ENCODE peak calls at places on chromosomes 6 and 20, in nine cellular contexts. E is cardiac fibroblast, K is fibroblast of lung, S is GM12865, C is AG04450, D is H1, R is astrocyte, Q is epithelial cell of esophagus, T is A549. Y is an unnamed sample.

GRCh38 chr6:105162377-105162776 is 17.4 kb downstream of the POPDC3 start:
- DNase-seq in R (no peak), Q (no peak), E (no peak), K (no peak), S (no peak), D (no peak), C (no peak), T (no peak), Y (no peak)

GRCh38 chr6:15739867-15740266 is 77.0 kb upstream of the DTNBP1 start:
- DNase-seq in T (no peak), Q (no peak), E (no peak), R (no peak), C (no peak), D (no peak), K (no peak), S (no peak), Y (no peak)

GRCh38 chr20:31497838-31498540 is 16.3 kb upstream of the HM13 start:
- DNase-seq in S (peak; percentile 20), D (no peak), Q (no peak), K (peak; percentile 32), E (peak; percentile 78), R (peak; percentile 23), C (no peak), T (no peak), Y (peak; percentile 12)

GRCh38 chr6:169912266-169913095 is 161.1 kb downstream of the ERMARD start:
- DNase-seq in D (no peak), R (no peak), S (no peak), C (no peak), Q (peak; percentile 5), K (no peak), T (no peak), E (peak; percentile 2), Y (no peak)

GRCh38 chr6:85726206-85726605 is 83.5 kb upstream of the SYNCRIP start:
- DNase-seq in D (no peak), K (peak; percentile 7), Q (no peak), T (no peak), S (no peak), C (no peak), E (no peak), R (no peak), Y (no peak)

GRCh38 chr6:105087571-105088211 is 92.1 kb downstream of the POPDC3 start:
- DNase-seq in D (no peak), K (peak; percentile 79), S (peak; percentile 63), E (peak; percentile 77), C (peak; percentile 42), T (peak; percentile 8), Q (peak; percentile 71), R (peak; percentile 24), Y (no peak)

GRCh38 chr6:70956451-70957283 is at the start of gene B3GAT2:
- DNase-seq in D (no peak), C (no peak), K (peak; percentile 21), E (peak; percentile 43), Q (peak; percentile 21), S (peak; percentile 9), T (no peak), R (peak; percentile 5), Y (no peak)

GRCh38 chr6:170019259-170020040 is 268.0 kb downstream of the ERMARD start:
- DNase-seq in E (no peak), K (peak; percentile 28), Q (peak; percentile 51), T (no peak), D (no peak), C (no peak), R (no peak), S (no peak), Y (no peak)

GRCh38 chr20:24098886-24099285 is 110.3 kb upstream of the GGTLC1 start:
- DNase-seq in C (no peak), D (no peak), T (no peak), E (peak; percentile 82), K (no peak), S (no peak), Q (peak; percentile 85), R (no peak), Y (peak; percentile 24)

GRCh38 chr20:11132819-11133341 is 459.1 kb upstream of the JAG1 start:
- DNase-seq in C (no peak), K (no peak), D (no peak), Q (peak; percentile 55), R (no peak), T (no peak), S (no peak), E (no peak), Y (no peak)

GRCh38 chr6:7262746-7263335 is 50.2 kb downstream of the SSR1 start:
- DNase-seq in R (no peak), K (no peak), D (no peak), S (no peak), E (no peak), Q (no peak), T (no peak), C (no peak), Y (no peak)

GRCh38 chr6:7262037-7262461 is 51.0 kb downstream of the SSR1 start:
- DNase-seq in D (no peak), E (no peak), K (no peak), S (peak; percentile 39), R (no peak), Q (no peak), T (peak; percentile 9), C (no peak), Y (no peak)

GRCh38 chr6:7260291-7261029 is 52.5 kb downstream of the SSR1 start:
- DNase-seq in K (no peak), D (no peak), E (no peak), Q (no peak), T (no peak), C (no peak), R (no peak), S (no peak), Y (no peak)

GRCh38 chr6:7264041-7264440 is 49.0 kb downstream of the SSR1 start:
- DNase-seq in C (no peak), S (no peak), T (no peak), Q (no peak), E (no peak), K (no peak), D (no peak), R (no peak), Y (no peak)

DNA sequence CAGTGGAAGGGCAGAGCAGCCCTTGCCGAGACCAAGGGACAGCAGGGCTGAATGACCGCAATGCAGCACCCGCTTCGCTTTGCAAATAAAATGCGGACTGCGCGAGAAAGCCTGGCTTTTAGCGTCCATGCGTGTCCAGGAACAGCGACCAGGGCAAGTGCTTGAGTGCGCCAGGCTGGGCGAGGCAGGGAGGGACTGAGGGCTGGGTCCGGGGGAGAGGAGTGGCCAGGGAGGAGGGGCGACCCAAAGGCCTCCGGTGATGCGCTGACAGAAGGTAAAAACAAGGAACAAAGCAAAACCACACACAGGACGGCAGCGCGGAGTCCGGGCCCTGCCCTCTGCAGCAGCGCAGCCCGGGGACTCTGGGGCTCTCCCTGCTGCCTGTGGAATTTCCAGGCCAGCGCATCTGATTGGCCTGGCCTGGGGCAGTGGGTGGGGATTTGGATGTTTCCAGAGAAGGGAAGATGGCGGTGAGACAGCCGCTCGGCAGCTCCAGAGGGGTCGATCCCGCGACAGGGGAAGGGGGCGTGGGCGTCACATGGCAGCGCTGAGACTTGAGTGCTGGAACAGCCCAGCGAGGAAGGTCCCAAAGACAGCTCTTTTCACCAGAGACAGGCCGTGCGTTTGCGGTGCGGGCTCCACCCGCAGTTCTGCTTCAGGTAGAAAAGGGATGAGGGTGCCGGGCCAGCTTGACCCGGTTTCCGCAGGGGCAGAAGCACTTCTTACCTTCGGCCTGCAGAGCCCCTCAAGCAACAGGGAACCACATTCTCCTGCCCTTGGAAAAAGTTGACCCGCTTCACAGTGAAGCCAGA is 51.8 kb downstream of the SSR1 start:
- DNase-seq in S (peak; percentile 57), R (peak; percentile 72), C (peak; percentile 62), K (peak; percentile 82), T (peak; percentile 95), E (peak; percentile 85), Q (peak; percentile 90), D (peak; percentile 82), Y (no peak)
- H3K4me3 ChIP-seq in S (peak overlapping the region; percentile 59), R (peak overlapping the region; percentile 68), C (peak overlapping the region; percentile 80), K (peak overlapping the region; percentile 66), T (peak overlapping the region; percentile 56), E (peak overlapping the region; percentile 67), Q (peak overlapping the region; percentile 64), D (peak overlapping the region; percentile 70), Y (peak overlapping the region; percentile 77)

DNA sequence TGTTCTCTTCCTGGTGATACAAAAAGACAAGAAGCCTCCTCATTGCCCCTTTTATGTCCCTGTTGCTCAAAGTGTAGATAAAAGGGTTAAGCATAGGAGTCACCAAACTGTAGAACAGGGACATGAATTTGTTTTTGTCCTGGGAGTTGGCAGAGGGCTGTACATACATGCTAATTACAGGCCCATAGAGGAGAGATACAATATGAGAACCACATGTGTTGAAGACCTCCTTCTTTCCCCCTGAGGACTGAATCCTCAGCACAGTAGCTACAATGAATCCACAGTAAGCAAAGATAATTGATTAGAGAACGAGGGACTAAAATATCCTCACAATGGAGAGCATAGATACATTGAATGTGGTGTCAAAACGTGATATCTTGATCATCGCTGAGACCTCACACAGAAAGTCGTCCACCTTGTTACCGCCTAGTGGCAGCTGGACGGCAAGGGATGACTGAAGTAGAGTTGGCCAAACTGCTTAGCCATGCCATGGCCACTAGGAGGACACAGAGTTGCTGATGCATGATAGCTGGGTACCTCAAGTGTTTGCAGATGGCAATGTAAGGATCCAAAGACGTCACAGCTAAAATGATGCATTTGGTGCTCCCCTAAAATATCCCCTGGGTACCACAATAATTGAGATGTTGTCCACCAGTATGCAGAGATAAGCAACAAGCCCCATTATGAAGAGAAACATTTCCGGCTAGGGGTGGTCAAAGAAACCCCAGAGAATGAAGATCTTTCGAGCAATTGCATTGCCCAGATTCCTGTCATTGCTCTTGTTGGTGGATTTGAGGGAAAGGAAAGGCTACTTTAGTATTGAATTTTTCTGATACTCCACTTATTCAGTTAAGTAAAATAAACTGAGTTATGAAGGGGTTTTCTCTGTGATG is 15.0 kb downstream of the OR2B3 start:
- DNase-seq in D (peak; percentile 23), R (no peak), Q (peak; percentile 63), K (no peak), C (no peak), S (peak; percentile 48), T (peak; percentile 36), E (peak; percentile 35), Y (no peak)
- TF ChIP-seq CTCF in D (peak; percentile 99), R (peak; percentile 34), Q (peak; percentile 73), K (no peak), C (peak; percentile 52), S (peak; percentile 65), T (peak; percentile 33), E (peak; percentile 61), Y (peak; percentile 60)

DNA sequence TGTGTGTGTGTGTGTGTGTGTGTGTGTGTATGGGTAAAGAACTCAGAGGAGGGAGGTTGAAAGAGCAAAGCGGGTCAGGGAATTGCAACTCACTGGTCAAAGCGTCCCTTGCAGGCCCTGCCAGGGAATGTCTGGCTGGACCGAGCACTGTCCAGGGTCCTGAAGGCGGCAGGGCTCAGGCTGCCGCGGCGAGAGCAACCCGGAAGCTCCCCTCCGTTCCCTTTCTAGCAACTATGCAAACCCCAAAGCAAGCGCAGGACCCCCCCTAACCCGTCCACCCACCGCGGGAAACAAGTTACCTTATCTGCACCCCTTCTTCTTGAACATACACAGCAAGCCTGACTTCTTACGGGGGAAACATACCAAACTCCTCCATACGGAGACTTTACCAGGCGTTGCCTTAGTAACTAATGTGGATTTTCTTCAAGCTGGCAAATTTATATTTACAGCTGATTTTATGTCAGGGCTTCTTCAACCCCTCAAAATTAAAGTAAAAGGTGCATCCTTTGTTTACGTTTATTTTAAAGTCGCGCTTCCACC is 542 bp upstream of the GRM1 start:
- DNase-seq in T (peak; percentile 12), R (peak; percentile 25), C (peak; percentile 8), S (peak; percentile 37), K (peak; percentile 51), Q (peak; percentile 71), E (peak; percentile 61), D (no peak), Y (no peak)
- H3K4me3 ChIP-seq in T (no peak overlapping the region), R (peak overlapping the region; percentile 53), C (no peak overlapping the region), S (no peak overlapping the region), K (no peak overlapping the region), Q (no peak overlapping the region), E (no peak overlapping the region), D (peak overlapping the region; percentile 69), Y (peak overlapping the region; percentile 8)

GRCh38 chr6:12369781-12370262 is 79.7 kb downstream of the EDN1 start:
- DNase-seq in R (no peak), C (no peak), S (peak; percentile 87), K (no peak), T (no peak), D (no peak), Q (peak; percentile 62), E (peak; percentile 39), Y (no peak)
- TF ChIP-seq CTCF in R (no peak), C (no peak), S (peak; percentile 20), K (no peak), T (no peak), D (no peak), Q (peak; percentile 22), E (no peak), Y (no peak)

Y was measured in AG04449.